ENCODE peak calls at places on chromosomes 2 and 18, in eight cellular contexts. M is LHCN-M2, T is activated T-cell treated with anti-CD3 and anti-CD28 coated beads for 1 hour, H is fibroblast of the aortic adventitia, P is T-helper 1 cell, X is PC-3, I is T-helper 2 cell, V is GM23338. D is an unnamed sample.
A peak's percentile ranks its signal among the peaks of the same experiment; 100 is the strongest.

GRCh38 chr2:120231974-120232635 is 8.9 kb upstream of the TMEM185B start:
- DNase-seq in M (peak; percentile 32), X (peak; percentile 22), H (peak; percentile 68), V (no peak), P (peak; percentile 59), T (peak; percentile 41), I (peak; percentile 94), D (no peak)

GRCh38 chr2:111239581-111240249 is 119.0 kb downstream of the BCL2L11 start:
- DNase-seq in T (no peak), I (no peak), P (no peak), H (no peak), X (no peak), V (no peak), M (no peak), D (no peak)

GRCh38 chr18:47953471-47953931 is 23.0 kb upstream of the SMAD2 start:
- DNase-seq in T (no peak), P (no peak), H (peak; percentile 80), I (peak; percentile 85), V (peak; percentile 40), M (peak; percentile 84), X (peak; percentile 11), D (no peak)

GRCh38 chr2:47270421-47270820 is 115.3 kb upstream of the STPG4 start:
- DNase-seq in V (no peak), M (no peak), I (no peak), H (no peak), P (no peak), T (no peak), X (no peak), D (no peak)

GRCh38 chr18:38174594-38174993 is 609.0 kb upstream of the CELF4 start:
- DNase-seq in I (no peak), V (no peak), M (no peak), X (no peak), P (no peak), H (no peak), T (no peak), D (no peak)

GRCh38 chr2:101150306-101151140 is 659 bp downstream of the TBC1D8 start:
- DNase-seq in P (no peak), M (no peak), I (peak; percentile 10), H (no peak), X (peak; percentile 22), T (no peak), V (peak; percentile 57), D (peak; percentile 6)

GRCh38 chr2:71102981-71103681 is 26.9 kb downstream of the MCEE start:
- DNase-seq in I (no peak), X (no peak), V (peak; percentile 59), M (no peak), P (no peak), T (no peak), H (no peak), D (no peak)

GRCh38 chr2:19899853-19900525 is 1.8 kb downstream of the TTC32 start:
- DNase-seq in P (no peak), H (no peak), X (peak; percentile 43), I (peak; percentile 59), M (no peak), T (no peak), V (no peak), D (no peak)

GRCh38 chr2:178309541-178309940 is 115.2 kb downstream of the OSBPL6 start:
- DNase-seq in X (peak; percentile 51), V (no peak), T (no peak), H (no peak), I (no peak), M (no peak), P (no peak), D (no peak)

GRCh38 chr2:100106460-100106859 is 35.9 kb downstream of the AFF3 start:
- DNase-seq in T (no peak), H (no peak), I (no peak), M (no peak), P (no peak), X (no peak), V (peak; percentile 70), D (peak; percentile 19)

GRCh38 chr2:10412380-10412779 is 35.7 kb downstream of the ODC1 start:
- DNase-seq in H (peak; percentile 28), M (peak; percentile 59), P (no peak), T (no peak), I (peak; percentile 48), X (peak; percentile 62), V (peak; percentile 70), D (no peak)

GRCh38 chr2:191790737-191791136 is 56.2 kb downstream of the CAVIN2 start:
- DNase-seq in P (no peak), V (no peak), T (no peak), I (no peak), M (peak; percentile 32), H (no peak), X (no peak), D (no peak)

GRCh38 chr2:101388232-101388631 is 929 bp upstream of the CREG2 start:
- DNase-seq in I (no peak), X (peak; percentile 88), T (no peak), H (peak; percentile 51), V (no peak), M (peak; percentile 76), P (no peak), D (no peak)

GRCh38 chr2:12606472-12607000 is 110.2 kb upstream of the TRIB2 start:
- DNase-seq in P (no peak), H (peak; percentile 81), V (no peak), X (peak; percentile 61), I (peak; percentile 20), T (no peak), M (peak; percentile 53), D (no peak)

GRCh38 chr2:168478206-168478605 is 22.1 kb downstream of the CERS6 start:
- DNase-seq in V (peak; percentile 46), X (no peak), P (no peak), H (no peak), T (no peak), I (no peak), M (no peak), D (no peak)

GRCh38 chr18:7417742-7418141 is 149.4 kb upstream of the PTPRM start:
- DNase-seq in X (peak; percentile 91), H (no peak), P (no peak), T (no peak), I (no peak), M (no peak), V (no peak), D (no peak)

GRCh38 chr18:1392046-1392445 is 487.4 kb downstream of the ADCYAP1 start:
- DNase-seq in X (no peak), M (no peak), P (no peak), H (no peak), T (no peak), V (peak; percentile 12), I (no peak), D (no peak)

GRCh38 chr18:6557052-6557451 is 142.3 kb upstream of the L3MBTL4 start:
- DNase-seq in I (no peak), T (no peak), M (no peak), X (no peak), H (no peak), V (peak; percentile 17), P (no peak), D (no peak)

GRCh38 chr2:100142393-100142792 is at the start of gene AFF3:
- DNase-seq in H (no peak), T (peak; percentile 13), M (no peak), X (no peak), V (no peak), P (peak; percentile 1), I (peak; percentile 87), D (no peak)

GRCh38 chr2:96501471-96501874 is 3.7 kb downstream of the NEURL3 start:
- DNase-seq in H (no peak), T (no peak), M (no peak), P (no peak), I (peak; percentile 59), V (no peak), X (no peak), D (no peak)

GRCh38 chr2:130300970-130301348 is 41.7 kb upstream of the IMP4 start:
- DNase-seq in X (no peak), M (no peak), I (no peak), T (no peak), H (no peak), V (no peak), P (no peak), D (no peak)

GRCh38 chr2:42906557-42907380 is 114.4 kb upstream of the HAAO start:
- DNase-seq in M (no peak), H (peak; percentile 63), P (no peak), X (no peak), V (peak; percentile 50), I (no peak), T (no peak), D (peak; percentile 46)

GRCh38 chr2:55620123-55620779 is 2.8 kb upstream of the PPP4R3B start:
- DNase-seq in X (peak; percentile 43), H (no peak), M (no peak), I (peak; percentile 47), T (no peak), P (peak; percentile 4), V (peak; percentile 55), D (no peak)

GRCh38 chr2:108971661-108972566 is 17.1 kb downstream of the EDAR start:
- DNase-seq in X (peak; percentile 91), H (peak; percentile 42), P (no peak), T (no peak), V (no peak), I (no peak), M (peak; percentile 5), D (no peak)

GRCh38 chr2:96856776-96857673 is 791 bp downstream of the ANKRD39 start:
- DNase-seq in H (peak; percentile 21), X (peak; percentile 48), M (no peak), P (no peak), I (peak; percentile 68), V (peak; percentile 61), T (no peak), D (no peak)

GRCh38 chr2:181389524-181389923 is 67.7 kb upstream of the ITGA4 start:
- DNase-seq in T (no peak), P (no peak), V (no peak), M (no peak), X (no peak), H (no peak), I (no peak), D (no peak)

GRCh38 chr2:143125647-143126046 is 3.6 kb upstream of the ARHGAP15 start:
- DNase-seq in M (peak; percentile 3), X (no peak), I (no peak), T (no peak), H (no peak), V (no peak), P (no peak), D (no peak)